ENCODE peak calls at places on chromosomes 5 and 9, in nine cellular contexts. U is esophagus muscularis mucosa; D is Daoy; F is OCI-LY7; H is stimulated activated CD8-positive, alpha-beta memory T cell treated with anti-CD3 and anti-CD28 coated beads, Interleukin-4, amount 100 ng/mL, for 48 hours; R is OCI-M1; X is PC-9; P is NCI-H345; N is BE2C. Y is an unnamed sample.

GRCh38 chr5:126370796-126371718 is 52.2 kb upstream of the GRAMD2B start:
- DNase-seq in U (no peak), D (peak), F (no peak), H (no peak), R (no peak), X (no peak), P (no peak), N (no peak), Y (no peak)

GRCh38 chr9:76917299-76917698 is 11.4 kb upstream of the PRUNE2 start:
- DNase-seq in U (no peak), D (no peak), F (no peak), H (no peak), R (no peak), X (no peak), P (no peak), N (no peak), Y (no peak)

GRCh38 chr5:42590566-42590965 is 166.1 kb upstream of the CCDC152 start:
- DNase-seq in U (no peak), D (no peak), F (no peak), H (no peak), R (no peak), X (no peak), P (no peak), N (no peak), Y (peak)

GRCh38 chr5:74540582-74540981 is 99.9 kb downstream of the ENC1 start:
- DNase-seq in U (no peak), D (no peak), F (no peak), H (no peak), R (no peak), X (no peak), P (no peak), N (no peak), Y (no peak)

GRCh38 chr5:61768692-61769281 is 436.7 kb downstream of the ZSWIM6 start:
- DNase-seq in U (no peak), D (peak), F (peak), H (peak), R (peak), X (peak), P (peak), N (peak), Y (peak)

GRCh38 chr5:153352685-153353219 is 137.7 kb upstream of the GRIA1 start:
- DNase-seq in U (no peak), D (no peak), F (no peak), H (no peak), R (peak), X (no peak), P (no peak), N (no peak), Y (no peak)

GRCh38 chr5:112738180-112738560 is 485 bp downstream of the APC start:
- DNase-seq in U (no peak), D (peak), F (peak), H (no peak), R (peak), X (no peak), P (no peak), N (peak), Y (no peak)

GRCh38 chr9:132651259-132651658 is 18.5 kb downstream of the DDX31 start:
- DNase-seq in U (no peak), D (peak), F (peak), H (no peak), R (peak), X (peak), P (peak), N (peak), Y (no peak)

GRCh38 chr9:68940620-68941019 is 73.3 kb downstream of the PRKACG start:
- DNase-seq in U (no peak), D (no peak), F (peak), H (no peak), R (no peak), X (no peak), P (no peak), N (no peak), Y (no peak)

GRCh38 chr5:154214236-154215106 is 23.9 kb downstream of the GALNT10 start:
- DNase-seq in U (no peak), D (peak), F (no peak), H (no peak), R (no peak), X (no peak), P (no peak), N (no peak), Y (no peak)

GRCh38 chr9:121204611-121205010 is 2.9 kb upstream of the RAB14 start:
- DNase-seq in U (no peak), D (no peak), F (no peak), H (no peak), R (no peak), X (no peak), P (no peak), N (no peak), Y (no peak)

GRCh38 chr5:170522211-170523128 is 18.6 kb downstream of the KCNIP1 start:
- DNase-seq in U (no peak), D (peak), F (no peak), H (no peak), R (no peak), X (peak), P (peak), N (no peak), Y (no peak)

GRCh38 chr5:15904894-15905805 is 274.4 kb downstream of the MARCHF11 start:
- DNase-seq in U (no peak), D (no peak), F (no peak), H (no peak), R (peak), X (no peak), P (no peak), N (no peak), Y (no peak)

GRCh38 chr5:20476016-20476415 is 488.0 kb upstream of the CDH18 start:
- DNase-seq in U (no peak), D (no peak), F (no peak), H (no peak), R (no peak), X (no peak), P (no peak), N (no peak), Y (no peak)

GRCh38 chr5:112555197-112555596 is 136.1 kb upstream of the EPB41L4A start:
- DNase-seq in U (no peak), D (no peak), F (no peak), H (no peak), R (no peak), X (no peak), P (no peak), N (no peak), Y (peak)

GRCh38 chr5:179160584-179160983 is 100.4 kb downstream of the ZNF354C start:
- DNase-seq in U (no peak), D (no peak), F (no peak), H (no peak), R (no peak), X (no peak), P (no peak), N (no peak), Y (no peak)

GRCh38 chr9:127968046-127968445 is 12.7 kb downstream of the EEIG1 start:
- DNase-seq in U (no peak), D (peak), F (no peak), H (peak), R (no peak), X (peak), P (peak), N (peak), Y (no peak)

GRCh38 chr5:77101298-77101697 is 14.2 kb upstream of the ZBED3 start:
- DNase-seq in U (no peak), D (peak), F (no peak), H (no peak), R (no peak), X (no peak), P (no peak), N (no peak), Y (no peak)

Y was measured in Karpas-422.